ENCODE peak calls at places on chromosome 5, in seven cellular contexts. One of them, this sample, is unnamed.

GRCh38 chr5:124103671-124104070 is 591.7 kb downstream of the CSNK1G3 start:
- DNase-seq in uterus: no peak
- DNase-seq in A549: no peak
- DNase-seq in prostate gland: no peak
- DNase-seq in HepG2: no peak
- DNase-seq in ovary: no peak
- DNase-seq in body of pancreas: no peak
- DNase-seq in this sample: no peak

GRCh38 chr5:57559110-57559635 is 76.6 kb upstream of the ACTBL2 start:
- DNase-seq in uterus: no peak
- DNase-seq in A549: no peak
- DNase-seq in prostate gland: no peak
- DNase-seq in HepG2: no peak
- DNase-seq in ovary: no peak
- DNase-seq in body of pancreas: no peak
- DNase-seq in this sample: no peak

GRCh38 chr5:42614509-42614908 is 142.1 kb upstream of the CCDC152 start:
- DNase-seq in uterus: no peak
- DNase-seq in A549: no peak
- DNase-seq in prostate gland: no peak
- DNase-seq in HepG2: no peak
- DNase-seq in ovary: no peak
- DNase-seq in body of pancreas: no peak
- DNase-seq in this sample: no peak

GRCh38 chr5:15806613-15807012 is 306.6 kb downstream of the FBXL7 start:
- DNase-seq in uterus: no peak
- DNase-seq in A549: no peak
- DNase-seq in prostate gland: no peak
- DNase-seq in HepG2: no peak
- DNase-seq in ovary: no peak
- DNase-seq in body of pancreas: no peak
- DNase-seq in this sample: no peak

GRCh38 chr5:168070761-168071160 is 220.7 kb upstream of the WWC1 start:
- DNase-seq in uterus: no peak
- DNase-seq in A549: no peak
- DNase-seq in prostate gland: no peak
- DNase-seq in HepG2: no peak
- DNase-seq in ovary: no peak
- DNase-seq in body of pancreas: no peak
- DNase-seq in this sample: no peak

GRCh38 chr5:61658592-61659008 is 326.5 kb downstream of the ZSWIM6 start:
- DNase-seq in uterus: peak; percentile 67
- DNase-seq in A549: peak; percentile 77
- DNase-seq in prostate gland: peak; percentile 82
- DNase-seq in HepG2: peak; percentile 44
- DNase-seq in ovary: peak; percentile 75
- DNase-seq in body of pancreas: peak; percentile 87
- DNase-seq in this sample: peak; percentile 93

GRCh38 chr5:167180899-167181298 is 1110.5 kb upstream of the WWC1 start:
- DNase-seq in uterus: no peak
- DNase-seq in A549: no peak
- DNase-seq in prostate gland: no peak
- DNase-seq in HepG2: no peak
- DNase-seq in ovary: no peak
- DNase-seq in body of pancreas: no peak
- DNase-seq in this sample: no peak

GRCh38 chr5:54460181-54460919 is 4.9 kb downstream of the HSPB3 start:
- DNase-seq in uterus: no peak
- DNase-seq in A549: no peak
- DNase-seq in prostate gland: no peak
- DNase-seq in HepG2: no peak
- DNase-seq in ovary: no peak
- DNase-seq in body of pancreas: no peak
- DNase-seq in this sample: peak; percentile 37

GRCh38 chr5:9545959-9546851 is at the start of gene SEMA5A:
- DNase-seq in uterus: peak; percentile 73
- DNase-seq in A549: no peak
- DNase-seq in prostate gland: peak; percentile 80
- DNase-seq in HepG2: no peak
- DNase-seq in ovary: peak; percentile 68
- DNase-seq in body of pancreas: peak; percentile 83
- DNase-seq in this sample: peak; percentile 69

GRCh38 chr5:14396071-14396470 is 185.5 kb upstream of the OTULINL start:
- DNase-seq in uterus: no peak
- DNase-seq in A549: no peak
- DNase-seq in prostate gland: no peak
- DNase-seq in HepG2: no peak
- DNase-seq in ovary: no peak
- DNase-seq in body of pancreas: no peak
- DNase-seq in this sample: no peak

GRCh38 chr5:153749941-153750340 is 259.5 kb downstream of the GRIA1 start:
- DNase-seq in uterus: no peak
- DNase-seq in A549: no peak
- DNase-seq in prostate gland: no peak
- DNase-seq in HepG2: no peak
- DNase-seq in ovary: no peak
- DNase-seq in body of pancreas: no peak
- DNase-seq in this sample: no peak

GRCh38 chr5:55427157-55427556 is 107.6 kb downstream of the PLPP1 start:
- DNase-seq in uterus: no peak
- DNase-seq in A549: no peak
- DNase-seq in prostate gland: no peak
- DNase-seq in HepG2: no peak
- DNase-seq in ovary: no peak
- DNase-seq in body of pancreas: peak; percentile 73
- DNase-seq in this sample: peak; percentile 72

GRCh38 chr5:7592910-7593309 is 197.0 kb downstream of the ADCY2 start:
- DNase-seq in uterus: no peak
- DNase-seq in A549: no peak
- DNase-seq in prostate gland: no peak
- DNase-seq in HepG2: no peak
- DNase-seq in ovary: no peak
- DNase-seq in body of pancreas: no peak
- DNase-seq in this sample: no peak

GRCh38 chr5:142540774-142541466 is 145.0 kb downstream of the FGF1 start:
- DNase-seq in uterus: peak; percentile 27
- DNase-seq in A549: no peak
- DNase-seq in prostate gland: no peak
- DNase-seq in HepG2: no peak
- DNase-seq in ovary: no peak
- DNase-seq in body of pancreas: peak; percentile 24
- DNase-seq in this sample: no peak

GRCh38 chr5:464446-464842 is 21.5 kb downstream of the EXOC3 start:
- DNase-seq in uterus: peak; percentile 13
- DNase-seq in A549: no peak
- DNase-seq in prostate gland: no peak
- DNase-seq in HepG2: no peak
- DNase-seq in ovary: no peak
- DNase-seq in body of pancreas: no peak
- DNase-seq in this sample: peak; percentile 3

GRCh38 chr5:137888875-137889759 is at the start of gene PKD2L2:
- DNase-seq in uterus: peak; percentile 69
- DNase-seq in A549: peak; percentile 4
- DNase-seq in prostate gland: peak; percentile 67
- DNase-seq in HepG2: no peak
- DNase-seq in ovary: peak; percentile 83
- DNase-seq in body of pancreas: peak; percentile 76
- DNase-seq in this sample: peak; percentile 88

GRCh38 chr5:147187163-147187562 is 47.7 kb upstream of the STK32A start:
- DNase-seq in uterus: no peak
- DNase-seq in A549: no peak
- DNase-seq in prostate gland: no peak
- DNase-seq in HepG2: no peak
- DNase-seq in ovary: no peak
- DNase-seq in body of pancreas: no peak
- DNase-seq in this sample: no peak

GRCh38 chr5:52863715-52864114 is 76.0 kb downstream of the ITGA1 start:
- DNase-seq in uterus: no peak
- DNase-seq in A549: no peak
- DNase-seq in prostate gland: no peak
- DNase-seq in HepG2: no peak
- DNase-seq in ovary: no peak
- DNase-seq in body of pancreas: no peak
- DNase-seq in this sample: no peak

GRCh38 chr5:10525124-10525495 is 38.8 kb upstream of the ANKRD33B start:
- DNase-seq in uterus: no peak
- DNase-seq in A549: no peak
- DNase-seq in prostate gland: no peak
- DNase-seq in HepG2: no peak
- DNase-seq in ovary: no peak
- DNase-seq in body of pancreas: no peak
- DNase-seq in this sample: no peak

GRCh38 chr5:107812570-107813141 is 141.9 kb upstream of the EFNA5 start:
- DNase-seq in uterus: no peak
- DNase-seq in A549: no peak
- DNase-seq in prostate gland: no peak
- DNase-seq in HepG2: no peak
- DNase-seq in ovary: no peak
- DNase-seq in body of pancreas: no peak
- DNase-seq in this sample: no peak

GRCh38 chr5:173283318-173284288 is 44.6 kb downstream of the STC2 start:
- DNase-seq in uterus: peak; percentile 24
- DNase-seq in A549: peak; percentile 80
- DNase-seq in prostate gland: peak; percentile 65
- DNase-seq in HepG2: peak; percentile 68
- DNase-seq in ovary: peak; percentile 65
- DNase-seq in body of pancreas: peak; percentile 77
- DNase-seq in this sample: peak; percentile 77

GRCh38 chr5:111254613-111255012 is 30.4 kb downstream of the CAMK4 start:
- DNase-seq in uterus: no peak
- DNase-seq in A549: no peak
- DNase-seq in prostate gland: no peak
- DNase-seq in HepG2: no peak
- DNase-seq in ovary: no peak
- DNase-seq in body of pancreas: no peak
- DNase-seq in this sample: no peak

GRCh38 chr5:141095263-141095641 is 837 bp downstream of the PCDHB2 start:
- DNase-seq in uterus: no peak
- DNase-seq in A549: no peak
- DNase-seq in prostate gland: no peak
- DNase-seq in HepG2: no peak
- DNase-seq in ovary: no peak
- DNase-seq in body of pancreas: no peak
- DNase-seq in this sample: no peak

DNA sequence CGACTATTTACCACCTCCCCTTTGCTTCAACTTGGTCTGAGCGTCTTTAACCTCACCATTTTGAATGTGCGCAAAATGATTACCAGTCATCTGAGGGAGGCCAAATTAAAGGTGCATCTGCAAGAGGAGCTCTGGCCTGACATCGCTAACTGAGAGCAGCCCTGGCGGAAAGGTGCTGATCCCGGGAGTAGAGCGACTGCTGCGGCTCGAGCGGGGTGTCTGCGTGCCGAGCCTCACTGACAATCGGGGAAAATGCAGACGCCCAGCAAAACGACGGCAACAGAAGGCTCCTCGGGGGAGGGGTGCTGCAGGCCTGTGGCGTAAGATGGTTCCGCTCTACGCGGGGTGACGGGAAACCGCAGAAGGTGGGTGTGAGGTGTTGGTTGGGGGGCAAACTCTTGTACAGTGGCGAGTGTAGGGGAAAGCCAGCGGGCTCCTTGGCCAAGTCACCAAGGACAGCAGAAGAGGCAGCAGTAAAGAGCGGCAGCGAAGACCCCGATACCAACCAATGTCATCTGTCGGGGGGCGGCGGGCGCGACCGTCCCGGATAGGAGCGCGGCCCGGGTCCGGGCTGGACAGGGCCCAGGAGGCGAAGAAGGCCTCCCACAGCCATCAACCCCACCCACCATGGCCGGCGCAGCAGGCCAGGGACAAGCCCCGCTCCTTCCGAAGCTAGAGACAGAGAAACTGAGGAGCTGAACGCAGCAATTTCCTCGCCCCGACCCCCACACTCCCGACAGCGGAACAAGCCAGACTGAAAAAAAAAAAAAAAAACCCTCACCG is 522 bp downstream of the PJA2 start:
- DNase-seq in uterus: peak; percentile 66
- DNase-seq in A549: peak; percentile 67
- DNase-seq in prostate gland: peak; percentile 63
- DNase-seq in HepG2: peak; percentile 49
- DNase-seq in ovary: peak; percentile 64
- DNase-seq in body of pancreas: peak; percentile 60
- DNase-seq in this sample: peak; percentile 80
- TF ChIP-seq POLR2A in uterus: no peak
- TF ChIP-seq POLR2A in A549: no peak
- TF ChIP-seq POLR2A in prostate gland: peak; percentile 38
- TF ChIP-seq POLR2A in HepG2: peak; percentile 43
- TF ChIP-seq POLR2A in ovary: no peak
- TF ChIP-seq POLR2A in body of pancreas: no peak
- TF ChIP-seq POLR2A in this sample: no peak

DNA sequence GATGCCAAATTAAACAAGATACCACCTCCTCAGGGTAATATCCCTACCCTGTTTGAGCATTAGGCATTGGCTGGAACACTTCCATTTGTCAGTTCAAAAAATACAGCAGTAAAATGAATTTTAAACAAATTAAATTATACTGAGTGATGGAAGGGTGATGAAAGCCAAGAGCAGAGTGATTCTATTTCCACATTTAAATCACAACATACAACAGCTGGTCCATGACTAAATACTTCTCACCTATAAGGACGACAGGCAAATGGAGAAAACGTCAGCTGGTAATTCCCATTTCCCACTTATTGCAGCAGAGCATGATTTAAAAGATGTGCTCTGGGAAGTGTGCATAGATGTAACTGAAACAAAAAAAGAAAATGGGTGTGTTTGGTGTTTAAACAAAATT is 543.6 kb upstream of the DAB2 start:
- DNase-seq in uterus: no peak
- DNase-seq in A549: no peak
- DNase-seq in prostate gland: no peak
- DNase-seq in HepG2: no peak
- DNase-seq in ovary: no peak
- DNase-seq in body of pancreas: no peak
- DNase-seq in this sample: no peak
- H3K4me1 ChIP-seq in uterus: no peaks in the 10 kb centered on the region
- H3K4me1 ChIP-seq in A549: no peaks in the 10 kb centered on the region
- H3K4me1 ChIP-seq in prostate gland: no peaks in the 10 kb centered on the region
- H3K4me1 ChIP-seq in HepG2: no peaks in the 10 kb centered on the region
- H3K4me1 ChIP-seq in ovary: no peaks in the 10 kb centered on the region
- H3K4me1 ChIP-seq in body of pancreas: peaks cover 32% of the 10 kb centered on the region
- H3K4me1 ChIP-seq in this sample: no peaks in the 10 kb centered on the region

DNA sequence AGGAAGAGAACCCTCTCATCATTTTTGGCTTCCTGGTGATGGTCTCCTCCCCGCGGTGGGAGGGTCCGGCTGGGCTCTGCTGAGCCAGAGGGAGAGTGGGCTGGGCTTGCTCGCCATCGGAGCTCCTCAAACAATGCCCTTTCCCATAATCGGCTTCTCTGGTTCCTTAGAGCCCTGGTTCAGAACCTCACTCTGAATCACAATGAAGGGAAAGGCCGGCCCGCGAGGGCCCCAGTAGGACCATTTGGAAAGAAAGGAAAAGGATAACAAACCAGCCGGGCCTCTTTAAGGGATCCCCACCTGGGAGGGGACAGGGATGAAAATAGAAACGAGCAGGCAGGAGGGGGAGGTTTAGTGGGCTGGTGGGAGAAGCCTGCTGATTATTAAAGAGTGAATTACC is 9.8 kb upstream of the SMIM32 start:
- DNase-seq in uterus: no peak
- DNase-seq in A549: no peak
- DNase-seq in prostate gland: no peak
- DNase-seq in HepG2: no peak
- DNase-seq in ovary: no peak
- DNase-seq in body of pancreas: no peak
- DNase-seq in this sample: no peak
- H3K27ac ChIP-seq in uterus: no peak overlapping the region
- H3K27ac ChIP-seq in A549: no peak overlapping the region
- H3K27ac ChIP-seq in prostate gland: no peak overlapping the region
- H3K27ac ChIP-seq in HepG2: no peak overlapping the region
- H3K27ac ChIP-seq in ovary: no peak overlapping the region
- H3K27ac ChIP-seq in body of pancreas: no peak overlapping the region
- H3K27ac ChIP-seq in this sample: no peak overlapping the region

GRCh38 chr5:68285075-68285827 is 69.7 kb downstream of the PIK3R1 start:
- DNase-seq in uterus: no peak
- DNase-seq in A549: no peak
- DNase-seq in prostate gland: no peak
- DNase-seq in HepG2: peak; percentile 82
- DNase-seq in ovary: no peak
- DNase-seq in body of pancreas: no peak
- DNase-seq in this sample: no peak
- TF ChIP-seq POLR2A in uterus: no peak
- TF ChIP-seq POLR2A in A549: no peak
- TF ChIP-seq POLR2A in prostate gland: no peak
- TF ChIP-seq POLR2A in HepG2: no peak
- TF ChIP-seq POLR2A in ovary: no peak
- TF ChIP-seq POLR2A in body of pancreas: no peak
- TF ChIP-seq POLR2A in this sample: no peak